ENCODE peak calls at places on chromosome 4, in four cellular contexts. One of them, this sample, is unnamed.
A peak's percentile ranks its signal among the peaks of the same experiment; 100 is the strongest.

GRCh38 chr4:46955601-46956000 is 37.8 kb downstream of the GABRA4 start:
- DNase-seq in IMR-90: no peak
- DNase-seq in CD4-positive, alpha-beta memory T cell: no peak
- DNase-seq in right cardiac atrium: no peak
- DNase-seq in this sample: no peak

GRCh38 chr4:961651-962230 is 11.6 kb downstream of the DGKQ start:
- DNase-seq in IMR-90: no peak
- DNase-seq in CD4-positive, alpha-beta memory T cell: no peak
- DNase-seq in right cardiac atrium: no peak
- DNase-seq in this sample: peak; percentile 67

GRCh38 chr4:33878710-33879109 is 2365.6 kb downstream of the ARAP2 start:
- DNase-seq in IMR-90: no peak
- DNase-seq in CD4-positive, alpha-beta memory T cell: no peak
- DNase-seq in right cardiac atrium: no peak
- DNase-seq in this sample: no peak

GRCh38 chr4:137711502-137711901 is 179.2 kb upstream of the PCDH18 start:
- DNase-seq in IMR-90: no peak
- DNase-seq in CD4-positive, alpha-beta memory T cell: no peak
- DNase-seq in right cardiac atrium: no peak
- DNase-seq in this sample: no peak

GRCh38 chr4:88159137-88159725 is 792 bp upstream of the ABCG2 start:
- DNase-seq in IMR-90: no peak
- DNase-seq in CD4-positive, alpha-beta memory T cell: no peak
- DNase-seq in right cardiac atrium: peak; percentile 15
- DNase-seq in this sample: peak; percentile 76

GRCh38 chr4:137394000-137394399 is 138.3 kb downstream of the PCDH18 start:
- DNase-seq in IMR-90: no peak
- DNase-seq in CD4-positive, alpha-beta memory T cell: no peak
- DNase-seq in right cardiac atrium: no peak
- DNase-seq in this sample: no peak

GRCh38 chr4:13340672-13341071 is 143.5 kb downstream of the RAB28 start:
- DNase-seq in IMR-90: no peak
- DNase-seq in CD4-positive, alpha-beta memory T cell: no peak
- DNase-seq in right cardiac atrium: no peak
- DNase-seq in this sample: no peak

GRCh38 chr4:11698846-11699590 is 270.3 kb upstream of the HS3ST1 start:
- DNase-seq in IMR-90: peak; percentile 80
- DNase-seq in CD4-positive, alpha-beta memory T cell: no peak
- DNase-seq in right cardiac atrium: no peak
- DNase-seq in this sample: no peak

GRCh38 chr4:173763374-173763773 is 233.3 kb upstream of the HAND2 start:
- DNase-seq in IMR-90: no peak
- DNase-seq in CD4-positive, alpha-beta memory T cell: no peak
- DNase-seq in right cardiac atrium: no peak
- DNase-seq in this sample: no peak

GRCh38 chr4:103496800-103497199 is 223.0 kb downstream of the TACR3 start:
- DNase-seq in IMR-90: no peak
- DNase-seq in CD4-positive, alpha-beta memory T cell: no peak
- DNase-seq in right cardiac atrium: no peak
- DNase-seq in this sample: no peak

GRCh38 chr4:15153662-15154061 is 151.4 kb downstream of the CPEB2 start:
- DNase-seq in IMR-90: peak; percentile 9
- DNase-seq in CD4-positive, alpha-beta memory T cell: no peak
- DNase-seq in right cardiac atrium: no peak
- DNase-seq in this sample: no peak

GRCh38 chr4:12679217-12679616 is 804.9 kb downstream of the RAB28 start:
- DNase-seq in IMR-90: no peak
- DNase-seq in CD4-positive, alpha-beta memory T cell: no peak
- DNase-seq in right cardiac atrium: no peak
- DNase-seq in this sample: no peak

GRCh38 chr4:186030795-186031194 is 38.2 kb upstream of the TLR3 start:
- DNase-seq in IMR-90: no peak
- DNase-seq in CD4-positive, alpha-beta memory T cell: no peak
- DNase-seq in right cardiac atrium: no peak
- DNase-seq in this sample: no peak
- H3K9me3 ChIP-seq in IMR-90: peaks cover 13% of the 10 kb centered on the region
- H3K9me3 ChIP-seq in CD4-positive, alpha-beta memory T cell: no peaks in the 10 kb centered on the region
- H3K9me3 ChIP-seq in right cardiac atrium: no peaks in the 10 kb centered on the region
- H3K9me3 ChIP-seq in this sample: peaks cover 5% of the 10 kb centered on the region

GRCh38 chr4:151772322-151772721 is 11.5 kb upstream of the GATB start:
- DNase-seq in IMR-90: no peak
- DNase-seq in CD4-positive, alpha-beta memory T cell: no peak
- DNase-seq in right cardiac atrium: no peak
- DNase-seq in this sample: no peak
- H3K4me3 ChIP-seq in IMR-90: no peak overlapping the region
- H3K4me3 ChIP-seq in CD4-positive, alpha-beta memory T cell: no peak overlapping the region
- H3K4me3 ChIP-seq in right cardiac atrium: no peak overlapping the region
- H3K4me3 ChIP-seq in this sample: no peak overlapping the region

GRCh38 chr4:109319684-109320083 is 17.2 kb upstream of the COL25A1 start:
- DNase-seq in IMR-90: no peak
- DNase-seq in CD4-positive, alpha-beta memory T cell: no peak
- DNase-seq in right cardiac atrium: no peak
- DNase-seq in this sample: no peak
- H3K9me3 ChIP-seq in IMR-90: peaks cover 3% of the 10 kb centered on the region
- H3K9me3 ChIP-seq in CD4-positive, alpha-beta memory T cell: peaks cover 3% of the 10 kb centered on the region
- H3K9me3 ChIP-seq in right cardiac atrium: no peaks in the 10 kb centered on the region
- H3K9me3 ChIP-seq in this sample: peaks cover 12% of the 10 kb centered on the region

DNA sequence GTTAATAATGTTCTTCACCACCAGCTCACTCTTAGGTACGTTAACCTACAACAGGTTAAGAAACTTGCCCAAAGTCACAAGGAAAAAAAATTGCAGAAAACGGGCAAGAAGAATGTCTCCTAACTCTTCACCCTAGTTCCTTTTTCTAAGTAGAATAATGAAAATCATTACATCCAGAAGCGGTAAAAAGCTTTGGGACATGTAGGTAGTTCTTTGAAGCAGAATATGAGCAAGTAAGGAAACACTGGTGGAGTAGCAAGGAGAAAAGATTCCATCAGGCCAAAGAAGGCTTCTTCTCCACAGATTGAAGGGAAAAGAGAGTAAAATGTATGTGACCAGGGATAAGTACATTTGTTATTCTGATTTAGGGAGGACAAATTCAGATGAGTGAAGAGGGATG is 4.1 kb downstream of the CAMK2D start:
- DNase-seq in IMR-90: no peak
- DNase-seq in CD4-positive, alpha-beta memory T cell: no peak
- DNase-seq in right cardiac atrium: no peak
- DNase-seq in this sample: no peak
- H3K4me3 ChIP-seq in IMR-90: no peak overlapping the region
- H3K4me3 ChIP-seq in CD4-positive, alpha-beta memory T cell: no peak overlapping the region
- H3K4me3 ChIP-seq in right cardiac atrium: peak overlapping the region; percentile 11
- H3K4me3 ChIP-seq in this sample: no peak overlapping the region

DNA sequence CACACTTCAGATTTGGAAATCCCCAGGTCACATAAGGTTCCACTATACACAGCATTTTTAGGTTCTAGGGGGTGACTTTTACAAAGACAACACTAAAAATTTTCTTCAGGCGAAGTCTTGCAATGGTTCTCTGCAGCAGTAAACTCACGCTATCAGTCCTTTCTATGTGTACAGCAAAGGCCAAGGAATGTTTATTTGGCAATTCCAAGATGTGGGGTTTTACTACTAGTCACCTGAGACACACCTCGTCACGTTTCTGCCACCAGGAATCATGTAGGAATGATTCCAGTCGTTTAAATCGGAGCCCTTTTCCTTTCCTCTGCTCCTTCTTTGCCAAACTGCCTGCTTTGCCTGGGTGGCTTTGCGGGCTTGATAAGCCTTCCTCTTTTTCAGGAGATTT is 75.9 kb upstream of the ENPEP start:
- DNase-seq in IMR-90: no peak
- DNase-seq in CD4-positive, alpha-beta memory T cell: no peak
- DNase-seq in right cardiac atrium: no peak
- DNase-seq in this sample: no peak
- H3K9me3 ChIP-seq in IMR-90: no peaks in the 10 kb centered on the region
- H3K9me3 ChIP-seq in CD4-positive, alpha-beta memory T cell: no peaks in the 10 kb centered on the region
- H3K9me3 ChIP-seq in right cardiac atrium: no peaks in the 10 kb centered on the region
- H3K9me3 ChIP-seq in this sample: no peaks in the 10 kb centered on the region

GRCh38 chr4:94828882-94829281 is 71.1 kb downstream of the BMPR1B start:
- DNase-seq in IMR-90: no peak
- DNase-seq in CD4-positive, alpha-beta memory T cell: no peak
- DNase-seq in right cardiac atrium: no peak
- DNase-seq in this sample: no peak

GRCh38 chr4:94831607-94832006 is 73.9 kb downstream of the BMPR1B start:
- DNase-seq in IMR-90: no peak
- DNase-seq in CD4-positive, alpha-beta memory T cell: no peak
- DNase-seq in right cardiac atrium: no peak
- DNase-seq in this sample: no peak

GRCh38 chr4:94833394-94833793 is 75.6 kb downstream of the BMPR1B start:
- DNase-seq in IMR-90: peak; percentile 11
- DNase-seq in CD4-positive, alpha-beta memory T cell: no peak
- DNase-seq in right cardiac atrium: no peak
- DNase-seq in this sample: no peak

GRCh38 chr4:94826206-94826605 is 68.5 kb downstream of the BMPR1B start:
- DNase-seq in IMR-90: no peak
- DNase-seq in CD4-positive, alpha-beta memory T cell: no peak
- DNase-seq in right cardiac atrium: no peak
- DNase-seq in this sample: no peak

DNA sequence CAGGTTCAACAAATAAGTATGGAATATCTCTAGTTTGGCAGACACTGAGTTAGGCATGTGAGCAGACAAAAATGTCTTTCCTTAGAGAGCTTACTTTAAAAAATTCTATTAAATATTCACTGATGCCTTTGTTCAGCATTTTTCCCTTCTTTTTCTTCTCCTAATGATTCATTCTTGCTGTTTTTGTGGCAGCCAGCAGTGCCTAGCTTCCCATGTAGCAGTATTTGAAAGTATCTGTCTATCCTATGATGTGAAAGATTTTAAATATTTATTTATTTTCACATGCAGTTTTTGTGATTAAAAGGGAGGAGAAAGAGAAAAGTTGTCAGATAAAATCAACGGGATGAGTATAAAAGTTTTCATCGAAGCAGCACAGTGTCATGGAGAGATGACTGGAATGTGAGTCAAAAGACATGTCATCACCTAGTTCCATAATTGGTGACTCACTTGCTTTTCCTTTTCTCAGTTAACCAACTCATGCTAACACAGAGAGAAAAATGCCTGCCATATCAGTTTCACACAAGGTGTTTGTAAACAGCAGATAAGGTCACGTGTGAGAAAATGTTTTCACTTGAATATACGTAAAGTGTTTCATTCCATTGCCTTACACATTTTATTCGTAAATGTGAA is 69.8 kb downstream of the BMPR1B start:
- DNase-seq in IMR-90: peak; percentile 92
- DNase-seq in CD4-positive, alpha-beta memory T cell: no peak
- DNase-seq in right cardiac atrium: no peak
- DNase-seq in this sample: no peak
- H3K4me3 ChIP-seq in IMR-90: no peak overlapping the region
- H3K4me3 ChIP-seq in CD4-positive, alpha-beta memory T cell: no peak overlapping the region
- H3K4me3 ChIP-seq in right cardiac atrium: no peak overlapping the region
- H3K4me3 ChIP-seq in this sample: no peak overlapping the region